ENCODE peak calls at places on chromosome 16, in six cellular contexts. One of them, this sample, is unnamed.
A peak's percentile ranks its signal among the peaks of the same experiment; 100 is the strongest.

GRCh38 chr16:23398987-23399805 is 53.8 kb downstream of the COG7 start:
- DNase-seq in SK-N-SH: no peak
- DNase-seq in K562: no peak
- DNase-seq in HepG2: no peak
- DNase-seq in GM12878: no peak
- DNase-seq in H1: peak; percentile 47
- DNase-seq in this sample: no peak

GRCh38 chr16:20944861-20945390 is 44.4 kb downstream of the LYRM1 start:
- DNase-seq in SK-N-SH: no peak
- DNase-seq in K562: peak; percentile 35
- DNase-seq in HepG2: peak; percentile 35
- DNase-seq in GM12878: no peak
- DNase-seq in H1: no peak
- DNase-seq in this sample: peak; percentile 5

GRCh38 chr16:28310796-28311195 is 18.5 kb downstream of the SBK1 start:
- DNase-seq in SK-N-SH: no peak
- DNase-seq in K562: peak; percentile 29
- DNase-seq in HepG2: no peak
- DNase-seq in GM12878: no peak
- DNase-seq in H1: no peak
- DNase-seq in this sample: no peak

GRCh38 chr16:54712866-54713265 is 217.8 kb upstream of the IRX5 start:
- DNase-seq in SK-N-SH: no peak
- DNase-seq in K562: no peak
- DNase-seq in HepG2: no peak
- DNase-seq in GM12878: no peak
- DNase-seq in H1: no peak
- DNase-seq in this sample: no peak

GRCh38 chr16:67456383-67457140 is 24.4 kb downstream of the ATP6V0D1 start:
- DNase-seq in SK-N-SH: peak; percentile 51
- DNase-seq in K562: peak; percentile 38
- DNase-seq in HepG2: no peak
- DNase-seq in GM12878: no peak
- DNase-seq in H1: no peak
- DNase-seq in this sample: no peak

GRCh38 chr16:48965391-48965790 is 316.2 kb downstream of the CBLN1 start:
- DNase-seq in SK-N-SH: peak; percentile 59
- DNase-seq in K562: no peak
- DNase-seq in HepG2: no peak
- DNase-seq in GM12878: no peak
- DNase-seq in H1: no peak
- DNase-seq in this sample: no peak

GRCh38 chr16:52573365-52574104 is 26.6 kb upstream of the TOX3 start:
- DNase-seq in SK-N-SH: no peak
- DNase-seq in K562: no peak
- DNase-seq in HepG2: peak; percentile 95
- DNase-seq in GM12878: no peak
- DNase-seq in H1: no peak
- DNase-seq in this sample: no peak

GRCh38 chr16:90048737-90049330 is 28.3 kb downstream of the PRDM7 start:
- DNase-seq in SK-N-SH: no peak
- DNase-seq in K562: no peak
- DNase-seq in HepG2: no peak
- DNase-seq in GM12878: no peak
- DNase-seq in H1: no peak
- DNase-seq in this sample: no peak

GRCh38 chr16:30053376-30054015 is 12.1 kb upstream of the ALDOA start:
- DNase-seq in SK-N-SH: no peak
- DNase-seq in K562: no peak
- DNase-seq in HepG2: no peak
- DNase-seq in GM12878: no peak
- DNase-seq in H1: no peak
- DNase-seq in this sample: no peak

GRCh38 chr16:88920618-88921602 is 54.5 kb upstream of the PABPN1L start:
- DNase-seq in SK-N-SH: peak; percentile 88
- DNase-seq in K562: peak; percentile 37
- DNase-seq in HepG2: no peak
- DNase-seq in GM12878: no peak
- DNase-seq in H1: no peak
- DNase-seq in this sample: no peak

GRCh38 chr16:57277586-57277985 is 6.9 kb downstream of the PLLP start:
- DNase-seq in SK-N-SH: no peak
- DNase-seq in K562: peak; percentile 9
- DNase-seq in HepG2: no peak
- DNase-seq in GM12878: no peak
- DNase-seq in H1: no peak
- DNase-seq in this sample: no peak

GRCh38 chr16:4780235-4780634 is 7.9 kb downstream of the SEPTIN12 start:
- DNase-seq in SK-N-SH: no peak
- DNase-seq in K562: no peak
- DNase-seq in HepG2: no peak
- DNase-seq in GM12878: no peak
- DNase-seq in H1: no peak
- DNase-seq in this sample: no peak

GRCh38 chr16:73214825-73215481 is 167.0 kb upstream of the ZFHX3 start:
- DNase-seq in SK-N-SH: no peak
- DNase-seq in K562: no peak
- DNase-seq in HepG2: no peak
- DNase-seq in GM12878: no peak
- DNase-seq in H1: no peak
- DNase-seq in this sample: no peak

GRCh38 chr16:87725596-87726235 is 40.1 kb downstream of the KLHDC4 start:
- DNase-seq in SK-N-SH: no peak
- DNase-seq in K562: no peak
- DNase-seq in HepG2: no peak
- DNase-seq in GM12878: no peak
- DNase-seq in H1: no peak
- DNase-seq in this sample: no peak
- TF ChIP-seq GABPA in SK-N-SH: no peak
- TF ChIP-seq GABPA in K562: no peak
- TF ChIP-seq GABPA in HepG2: no peak
- TF ChIP-seq GABPA in GM12878: no peak
- TF ChIP-seq GABPA in H1: no peak
- TF ChIP-seq GABPA in this sample: no peak

GRCh38 chr16:1188781-1189189 is 35.9 kb downstream of the CACNA1H start:
- DNase-seq in SK-N-SH: no peak
- DNase-seq in K562: peak; percentile 85
- DNase-seq in HepG2: no peak
- DNase-seq in GM12878: no peak
- DNase-seq in H1: peak; percentile 17
- DNase-seq in this sample: peak; percentile 8
- TF ChIP-seq GABPA in SK-N-SH: no peak
- TF ChIP-seq GABPA in K562: no peak
- TF ChIP-seq GABPA in HepG2: no peak
- TF ChIP-seq GABPA in GM12878: no peak
- TF ChIP-seq GABPA in H1: peak; percentile 82
- TF ChIP-seq GABPA in this sample: no peak

DNA sequence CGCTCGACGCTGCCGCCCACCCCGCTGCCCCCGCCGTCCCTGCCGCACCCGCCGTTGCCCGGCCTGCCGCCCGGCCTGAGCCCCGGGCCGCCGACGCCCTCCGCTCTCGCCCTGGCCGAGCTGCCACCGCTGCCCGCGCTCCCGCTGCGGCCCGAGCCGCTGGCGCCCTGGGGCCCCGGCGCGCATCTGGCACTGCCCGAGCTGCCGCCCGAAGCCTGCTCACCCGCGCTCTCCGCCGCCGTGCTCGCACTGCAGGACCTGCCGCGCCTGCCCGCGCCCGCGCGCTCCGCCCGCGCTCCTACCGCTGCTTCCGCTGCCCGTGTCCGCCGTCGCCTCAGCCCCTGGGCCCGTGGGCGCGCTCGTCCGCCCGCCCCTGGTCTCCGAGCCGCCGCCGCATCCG is 8.4 kb upstream of the CLDN9 start:
- DNase-seq in SK-N-SH: no peak
- DNase-seq in K562: no peak
- DNase-seq in HepG2: no peak
- DNase-seq in GM12878: no peak
- DNase-seq in H1: no peak
- DNase-seq in this sample: peak; percentile 21
- TF ChIP-seq GABPA in SK-N-SH: no peak
- TF ChIP-seq GABPA in K562: no peak
- TF ChIP-seq GABPA in HepG2: no peak
- TF ChIP-seq GABPA in GM12878: no peak
- TF ChIP-seq GABPA in H1: no peak
- TF ChIP-seq GABPA in this sample: no peak

DNA sequence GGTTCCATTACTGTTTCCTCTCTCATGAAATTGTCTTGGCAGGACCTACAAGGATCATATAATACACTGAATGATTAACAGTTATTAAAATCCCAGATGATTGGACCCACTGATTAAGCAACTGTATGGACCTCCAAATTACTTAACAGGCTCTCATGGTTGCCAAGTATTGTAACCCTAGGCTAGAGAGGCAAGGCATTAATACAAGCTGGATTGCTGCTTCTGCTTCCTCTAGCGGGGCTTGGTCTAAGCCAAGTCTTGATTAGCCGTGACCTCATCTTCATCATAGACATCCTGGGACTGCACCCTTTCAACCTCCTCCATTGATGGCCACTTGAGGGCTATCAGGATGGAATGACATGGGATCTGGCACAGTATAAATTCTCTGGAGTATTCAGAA is 47.0 kb downstream of the SYCE1L start:
- DNase-seq in SK-N-SH: no peak
- DNase-seq in K562: no peak
- DNase-seq in HepG2: no peak
- DNase-seq in GM12878: no peak
- DNase-seq in H1: no peak
- DNase-seq in this sample: no peak
- TF ChIP-seq GABPA in SK-N-SH: no peak
- TF ChIP-seq GABPA in K562: no peak
- TF ChIP-seq GABPA in HepG2: no peak
- TF ChIP-seq GABPA in GM12878: no peak
- TF ChIP-seq GABPA in H1: no peak
- TF ChIP-seq GABPA in this sample: no peak

GRCh38 chr16:84455031-84455430 is 49.4 kb downstream of the MEAK7 start:
- DNase-seq in SK-N-SH: no peak
- DNase-seq in K562: no peak
- DNase-seq in HepG2: no peak
- DNase-seq in GM12878: no peak
- DNase-seq in H1: no peak
- DNase-seq in this sample: no peak

GRCh38 chr16:84454611-84455010 is 49.8 kb downstream of the MEAK7 start:
- DNase-seq in SK-N-SH: no peak
- DNase-seq in K562: no peak
- DNase-seq in HepG2: no peak
- DNase-seq in GM12878: no peak
- DNase-seq in H1: no peak
- DNase-seq in this sample: no peak

GRCh38 chr16:84451781-84452180 is 52.7 kb downstream of the MEAK7 start:
- DNase-seq in SK-N-SH: no peak
- DNase-seq in K562: no peak
- DNase-seq in HepG2: no peak
- DNase-seq in GM12878: no peak
- DNase-seq in H1: no peak
- DNase-seq in this sample: no peak

GRCh38 chr16:84450176-84450865 is 54.1 kb downstream of the MEAK7 start:
- DNase-seq in SK-N-SH: no peak
- DNase-seq in K562: no peak
- DNase-seq in HepG2: no peak
- DNase-seq in GM12878: no peak
- DNase-seq in H1: no peak
- DNase-seq in this sample: no peak

GRCh38 chr16:84453061-84453752 is 51.3 kb downstream of the MEAK7 start:
- DNase-seq in SK-N-SH: no peak
- DNase-seq in K562: no peak
- DNase-seq in HepG2: no peak
- DNase-seq in GM12878: no peak
- DNase-seq in H1: no peak
- DNase-seq in this sample: no peak
- TF ChIP-seq GABPA in SK-N-SH: no peak
- TF ChIP-seq GABPA in K562: no peak
- TF ChIP-seq GABPA in HepG2: no peak
- TF ChIP-seq GABPA in GM12878: no peak
- TF ChIP-seq GABPA in H1: no peak
- TF ChIP-seq GABPA in this sample: no peak

GRCh38 chr16:69301187-69301586 is 10.0 kb upstream of the VPS4A start:
- DNase-seq in SK-N-SH: no peak
- DNase-seq in K562: no peak
- DNase-seq in HepG2: no peak
- DNase-seq in GM12878: no peak
- DNase-seq in H1: no peak
- DNase-seq in this sample: no peak
- TF ChIP-seq GABPA in SK-N-SH: no peak
- TF ChIP-seq GABPA in K562: no peak
- TF ChIP-seq GABPA in HepG2: no peak
- TF ChIP-seq GABPA in GM12878: no peak
- TF ChIP-seq GABPA in H1: no peak
- TF ChIP-seq GABPA in this sample: no peak

DNA sequence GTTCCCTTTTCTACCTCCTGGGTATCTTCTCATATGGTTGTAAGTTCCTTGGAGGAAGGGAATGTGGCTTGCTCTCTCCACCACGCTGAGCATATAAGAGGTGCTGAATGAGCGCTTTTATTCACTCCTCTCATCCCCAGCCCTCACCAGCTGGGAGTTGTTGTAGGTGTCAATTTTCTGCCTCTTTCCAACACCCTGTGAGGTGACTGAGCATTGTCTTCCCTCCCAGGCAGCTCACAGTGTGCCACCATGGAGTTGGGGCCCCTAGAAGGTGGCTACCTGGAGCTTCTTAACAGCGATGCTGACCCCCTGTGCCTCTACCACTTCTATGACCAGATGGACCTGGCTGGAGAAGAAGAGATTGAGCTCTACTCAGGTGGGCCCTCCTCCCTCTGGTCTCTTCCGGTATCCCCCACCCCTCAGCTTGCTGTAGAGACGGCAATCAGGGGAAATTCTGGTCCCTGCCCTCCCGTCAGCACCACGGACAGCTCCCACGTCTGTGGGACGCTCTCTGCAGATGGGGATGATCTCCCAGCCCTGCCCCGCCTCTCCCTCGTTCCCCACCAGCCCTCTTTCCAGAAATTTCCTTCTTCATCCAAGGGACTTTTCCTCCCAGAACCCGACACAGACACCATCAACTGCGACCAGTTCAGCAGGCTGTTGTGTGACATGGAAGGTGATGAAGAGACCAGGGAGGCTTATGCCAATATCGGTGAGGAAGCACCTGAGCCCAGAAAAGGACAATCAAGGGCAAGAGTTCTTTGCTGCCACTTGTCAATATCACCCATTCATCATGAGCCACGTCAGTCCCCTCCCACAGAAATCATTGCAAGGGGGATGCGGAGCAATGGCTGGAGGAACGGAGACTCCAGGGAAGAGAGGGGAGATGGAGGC is 18.3 kb downstream of the CIITA start:
- DNase-seq in SK-N-SH: no peak
- DNase-seq in K562: peak; percentile 75
- DNase-seq in HepG2: peak; percentile 48
- DNase-seq in GM12878: no peak
- DNase-seq in H1: peak; percentile 38
- DNase-seq in this sample: no peak
- TF ChIP-seq GABPA in SK-N-SH: no peak
- TF ChIP-seq GABPA in K562: no peak
- TF ChIP-seq GABPA in HepG2: no peak
- TF ChIP-seq GABPA in GM12878: no peak
- TF ChIP-seq GABPA in H1: no peak
- TF ChIP-seq GABPA in this sample: no peak